ENCODE peak calls at places on chromosomes 5 and 9, in nine cellular contexts. A, K, N, I, V, T, E, F and C are unnamed samples.

GRCh38 chr9:136686794-136687711 is at the start of gene AGPAT2:
- DNase-seq in A (peak), K (peak), N (peak), I (peak), V (no peak), T (no peak), E (no peak), F (peak), C (peak)

GRCh38 chr5:61286446-61287132 is 45.5 kb upstream of the ZSWIM6 start:
- DNase-seq in A (no peak), K (no peak), N (no peak), I (no peak), V (no peak), T (no peak), E (no peak), F (no peak), C (no peak)

GRCh38 chr5:67058998-67059746 is 137.4 kb downstream of the CD180 start:
- DNase-seq in A (no peak), K (no peak), N (no peak), I (no peak), V (no peak), T (no peak), E (no peak), F (no peak), C (no peak)

GRCh38 chr5:95358858-95359257 is 32.3 kb upstream of the FAM81B start:
- DNase-seq in A (no peak), K (no peak), N (no peak), I (no peak), V (no peak), T (no peak), E (no peak), F (no peak), C (no peak)

GRCh38 chr5:150106669-150107068 is 20.3 kb upstream of the CSF1R start:
- DNase-seq in A (no peak), K (no peak), N (no peak), I (no peak), V (no peak), T (no peak), E (no peak), F (no peak), C (no peak)

GRCh38 chr5:10904862-10905432 is 143.9 kb upstream of the DAP start:
- DNase-seq in A (no peak), K (no peak), N (no peak), I (no peak), V (no peak), T (no peak), E (no peak), F (no peak), C (no peak)

GRCh38 chr5:155092318-155092717 is 78.8 kb downstream of the KIF4B start:
- DNase-seq in A (no peak), K (no peak), N (no peak), I (no peak), V (no peak), T (no peak), E (no peak), F (no peak), C (no peak)

GRCh38 chr9:136267261-136268111 is 21.9 kb upstream of the QSOX2 start:
- DNase-seq in A (peak), K (peak), N (peak), I (peak), V (peak), T (peak), E (peak), F (peak), C (peak)

GRCh38 chr5:126508962-126509279 is 85.7 kb downstream of the GRAMD2B start:
- DNase-seq in A (no peak), K (peak), N (no peak), I (no peak), V (no peak), T (no peak), E (no peak), F (peak), C (no peak)

GRCh38 chr5:107484261-107484660 is 186.5 kb downstream of the EFNA5 start:
- DNase-seq in A (no peak), K (peak), N (no peak), I (no peak), V (no peak), T (no peak), E (no peak), F (no peak), C (no peak)

GRCh38 chr5:172525633-172526360 is 71.5 kb upstream of the SH3PXD2B start:
- DNase-seq in A (no peak), K (no peak), N (no peak), I (no peak), V (no peak), T (no peak), E (no peak), F (no peak), C (no peak)

GRCh38 chr5:81420039-81420667 is 26.2 kb upstream of the ACOT12 start:
- DNase-seq in A (no peak), K (peak), N (no peak), I (no peak), V (no peak), T (peak), E (no peak), F (no peak), C (no peak)

GRCh38 chr9:115275753-115276152 is 157.8 kb upstream of the TNC start:
- DNase-seq in A (no peak), K (no peak), N (no peak), I (no peak), V (no peak), T (no peak), E (no peak), F (no peak), C (no peak)

GRCh38 chr9:2780846-2781245 is 63.0 kb downstream of the PUM3 start:
- DNase-seq in A (no peak), K (no peak), N (no peak), I (no peak), V (no peak), T (no peak), E (no peak), F (no peak), C (no peak)

GRCh38 chr9:95477885-95478790 is 38.6 kb downstream of the PTCH1 start:
- DNase-seq in A (no peak), K (no peak), N (no peak), I (no peak), V (no peak), T (peak), E (no peak), F (no peak), C (no peak)

GRCh38 chr5:137310051-137310730 is 188.9 kb downstream of the SPOCK1 start:
- DNase-seq in A (no peak), K (peak), N (no peak), I (no peak), V (no peak), T (no peak), E (peak), F (no peak), C (no peak)

GRCh38 chr9:73565833-73566465 is 414.3 kb downstream of the ANXA1 start:
- DNase-seq in A (no peak), K (peak), N (no peak), I (no peak), V (no peak), T (peak), E (peak), F (no peak), C (no peak)

GRCh38 chr9:106307670-106308069 is 555.3 kb upstream of the ZNF462 start:
- DNase-seq in A (no peak), K (no peak), N (no peak), I (no peak), V (no peak), T (no peak), E (no peak), F (no peak), C (no peak)

GRCh38 chr5:77491783-77492652 is at the start of gene WDR41:
- DNase-seq in A (peak), K (peak), N (peak), I (peak), V (peak), T (peak), E (peak), F (peak), C (peak)

GRCh38 chr5:149831492-149831891 is 101.4 kb downstream of the PPARGC1B start:
- DNase-seq in A (no peak), K (no peak), N (no peak), I (no peak), V (no peak), T (no peak), E (no peak), F (no peak), C (no peak)

GRCh38 chr5:151255621-151256286 is 2.8 kb downstream of the GM2A start:
- DNase-seq in A (no peak), K (no peak), N (no peak), I (no peak), V (no peak), T (peak), E (no peak), F (peak), C (no peak)

GRCh38 chr9:136952876-136953770 is 1.1 kb downstream of the LCN12 start:
- DNase-seq in A (no peak), K (no peak), N (no peak), I (no peak), V (no peak), T (no peak), E (no peak), F (no peak), C (no peak)

GRCh38 chr5:81760521-81760920 is 9.6 kb upstream of the SSBP2 start:
- DNase-seq in A (no peak), K (peak), N (no peak), I (no peak), V (no peak), T (no peak), E (no peak), F (no peak), C (no peak)

GRCh38 chr9:18857769-18858168 is 175.2 kb downstream of the SAXO1 start:
- DNase-seq in A (no peak), K (no peak), N (no peak), I (no peak), V (no peak), T (no peak), E (no peak), F (no peak), C (no peak)

GRCh38 chr5:149646564-149646963 is 65.3 kb downstream of the ARHGEF37 start:
- DNase-seq in A (no peak), K (peak), N (peak), I (no peak), V (no peak), T (no peak), E (peak), F (no peak), C (no peak)